ENCODE peak calls at places on chromosome 19, in eight cellular contexts. C is fibroblast of the aortic adventitia, X is mammary epithelial cell, F is cardiac muscle cell, Y is BJ, U is WERI-Rb-1, A is A549, S is AG09309. P is an unnamed sample.

GRCh38 chr19:48006762-48007161 is 12.3 kb downstream of the ELSPBP1 start:
- DNase-seq in C (no peak), X (no peak), F (no peak), Y (no peak), U (no peak), A (peak), S (no peak), P (no peak)

GRCh38 chr19:55585658-55586339 is 5.2 kb upstream of the ZNF579 start:
- DNase-seq in C (peak), X (no peak), F (peak), Y (no peak), U (peak), A (no peak), S (no peak), P (peak)

GRCh38 chr19:6423499-6424189 is 967 bp downstream of the KHSRP start:
- DNase-seq in C (peak), X (peak), F (peak), Y (no peak), U (peak), A (peak), S (no peak), P (no peak)

GRCh38 chr19:42283248-42284065 is 14.4 kb downstream of the CIC start:
- DNase-seq in C (peak), X (peak), F (peak), Y (peak), U (peak), A (peak), S (peak), P (peak)

GRCh38 chr19:41851456-41851855 is 6.6 kb downstream of the DMRTC2 start:
- DNase-seq in C (no peak), X (no peak), F (no peak), Y (no peak), U (no peak), A (no peak), S (no peak), P (no peak)

GRCh38 chr19:40687525-40688016 is 2.9 kb downstream of the NUMBL start:
- DNase-seq in C (peak), X (no peak), F (no peak), Y (peak), U (no peak), A (no peak), S (no peak), P (no peak)

GRCh38 chr19:38838208-38838985 is 6.8 kb upstream of the ECH1 start:
- DNase-seq in C (no peak), X (peak), F (no peak), Y (no peak), U (no peak), A (no peak), S (no peak), P (no peak)

GRCh38 chr19:49570997-49571676 is 9.2 kb downstream of the NOSIP start:
- DNase-seq in C (no peak), X (no peak), F (peak), Y (no peak), U (peak), A (no peak), S (no peak), P (no peak)

GRCh38 chr19:40888191-40888590 is 6.2 kb upstream of the CYP2A7 start:
- DNase-seq in C (no peak), X (no peak), F (no peak), Y (no peak), U (no peak), A (no peak), S (no peak), P (no peak)

GRCh38 chr19:1645299-1645698 is 7.1 kb downstream of the TCF3 start:
- DNase-seq in C (no peak), X (no peak), F (no peak), Y (no peak), U (no peak), A (no peak), S (no peak), P (no peak)

GRCh38 chr19:9793051-9793591 is 24.6 kb upstream of the ZNF846 start:
- DNase-seq in C (peak), X (peak), F (no peak), Y (no peak), U (peak), A (no peak), S (no peak), P (no peak)

GRCh38 chr19:58330458-58330857 is 3.7 kb downstream of the ZSCAN22 start:
- DNase-seq in C (peak), X (peak), F (no peak), Y (no peak), U (no peak), A (peak), S (no peak), P (no peak)

GRCh38 chr19:6519289-6519688 is 11.5 kb upstream of the TNFSF9 start:
- DNase-seq in C (peak), X (peak), F (no peak), Y (peak), U (no peak), A (peak), S (peak), P (no peak)

GRCh38 chr19:21655540-21656126 is 111.7 kb downstream of the ZNF100 start:
- DNase-seq in C (no peak), X (no peak), F (no peak), Y (no peak), U (no peak), A (no peak), S (no peak), P (no peak)

GRCh38 chr19:48962029-48962848 is 2.9 kb upstream of the FTL start:
- DNase-seq in C (no peak), X (no peak), F (no peak), Y (no peak), U (no peak), A (peak), S (no peak), P (no peak)

GRCh38 chr19:44745386-44745831 is 3.1 kb upstream of the BCL3 start:
- DNase-seq in C (peak), X (peak), F (no peak), Y (peak), U (no peak), A (peak), S (peak), P (no peak)

GRCh38 chr19:54154603-54155345 is 4.7 kb downstream of the LENG1 start:
- DNase-seq in C (no peak), X (no peak), F (no peak), Y (no peak), U (no peak), A (no peak), S (no peak), P (no peak)

GRCh38 chr19:50992666-50993035 is 8.8 kb downstream of the KLK8 start:
- DNase-seq in C (no peak), X (peak), F (no peak), Y (no peak), U (no peak), A (no peak), S (no peak), P (no peak)

GRCh38 chr19:18853755-18854427 is 22.1 kb downstream of the UPF1 start:
- DNase-seq in C (no peak), X (no peak), F (no peak), Y (no peak), U (no peak), A (no peak), S (no peak), P (no peak)
- TF ChIP-seq CTCF in C (no peak), X (no peak), F (no peak), Y (no peak), U (peak), A (no peak), S (no peak), P (peak)

GRCh38 chr19:32877323-32877912 is 7.9 kb upstream of the SLC7A9 start:
- DNase-seq in C (no peak), X (no peak), F (no peak), Y (no peak), U (no peak), A (no peak), S (no peak), P (no peak)

GRCh38 chr19:32876919-32877285 is 7.3 kb upstream of the SLC7A9 start:
- DNase-seq in C (no peak), X (no peak), F (no peak), Y (peak), U (no peak), A (no peak), S (peak), P (no peak)

GRCh38 chr19:32874605-32875004 is 5.0 kb upstream of the SLC7A9 start:
- DNase-seq in C (no peak), X (no peak), F (no peak), Y (no peak), U (no peak), A (no peak), S (no peak), P (no peak)

GRCh38 chr19:32875428-32875827 is 5.9 kb upstream of the SLC7A9 start:
- DNase-seq in C (no peak), X (no peak), F (no peak), Y (no peak), U (peak), A (no peak), S (no peak), P (no peak)

DNA sequence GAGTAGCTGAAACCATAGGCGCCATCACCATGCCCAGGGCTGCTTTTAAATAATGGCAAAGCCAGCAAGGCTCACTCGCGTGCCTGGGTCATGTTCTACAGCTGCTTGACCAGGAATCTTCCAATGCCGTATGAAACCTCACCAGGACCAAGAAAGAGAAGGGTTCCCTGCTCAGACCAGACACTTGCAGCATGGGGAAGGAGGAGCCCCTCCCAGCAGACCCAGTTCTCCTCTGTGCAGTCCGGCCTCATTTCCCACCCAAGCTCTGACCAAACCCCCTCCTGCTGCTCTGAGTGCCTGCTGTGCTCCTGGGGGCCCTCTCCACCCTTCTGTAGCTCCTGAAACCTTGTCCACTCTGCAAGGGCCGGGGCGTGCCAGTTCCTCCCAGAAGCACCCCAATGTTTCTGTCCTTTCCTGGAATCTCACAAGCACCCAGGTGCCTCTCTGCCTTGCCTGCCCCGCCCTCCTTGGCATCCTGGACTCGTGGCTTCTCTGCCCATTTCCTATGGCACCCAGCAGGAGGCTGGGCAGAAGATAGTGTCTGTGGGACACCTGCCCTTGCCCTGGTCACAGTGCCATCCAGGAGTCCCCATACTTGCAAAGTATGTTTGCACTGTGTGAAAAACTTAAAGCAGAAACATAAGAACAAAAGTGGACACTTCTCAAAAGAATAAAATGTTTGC is 6.8 kb upstream of the SLC7A9 start:
- DNase-seq in C (no peak), X (no peak), F (no peak), Y (no peak), U (no peak), A (no peak), S (no peak), P (no peak)
- TF ChIP-seq CTCF in C (no peak), X (no peak), F (no peak), Y (no peak), U (no peak), A (no peak), S (no peak), P (no peak)

GRCh38 chr19:10835754-10836477 is at the start of gene TMED1:
- DNase-seq in C (peak), X (peak), F (peak), Y (peak), U (peak), A (peak), S (peak), P (peak)
- TF ChIP-seq CTCF in C (peak), X (peak), F (peak), Y (peak), U (no peak), A (no peak), S (no peak), P (peak)

GRCh38 chr19:56746367-56746766 is 74.8 kb upstream of the ZNF835 start:
- DNase-seq in C (no peak), X (no peak), F (no peak), Y (no peak), U (no peak), A (no peak), S (no peak), P (no peak)

GRCh38 chr19:56751078-56751489 is 79.5 kb upstream of the ZNF835 start:
- DNase-seq in C (no peak), X (no peak), F (no peak), Y (no peak), U (no peak), A (no peak), S (no peak), P (no peak)

GRCh38 chr19:56750658-56751057 is 79.1 kb upstream of the ZNF835 start:
- DNase-seq in C (no peak), X (no peak), F (no peak), Y (no peak), U (no peak), A (no peak), S (no peak), P (no peak)

DNA sequence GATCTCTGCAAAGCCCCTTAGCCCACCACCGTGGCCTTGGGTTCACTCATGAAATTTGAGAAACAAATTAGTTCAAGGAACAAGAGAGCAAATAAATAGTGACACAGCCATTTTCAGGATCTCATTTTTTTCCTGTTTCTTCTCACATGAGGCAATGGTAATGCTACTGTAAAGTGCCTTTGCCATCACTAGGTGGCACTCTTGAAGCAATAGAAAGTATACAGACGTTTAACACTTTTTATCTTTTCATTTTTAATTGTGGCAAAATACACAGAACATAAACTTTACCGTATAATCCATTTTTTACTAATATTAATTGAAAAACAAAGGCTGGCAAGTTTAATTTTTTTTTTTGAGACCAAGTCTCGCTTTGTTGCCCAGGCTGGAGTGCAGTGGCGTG is 76.9 kb upstream of the ZNF835 start:
- DNase-seq in C (no peak), X (no peak), F (no peak), Y (no peak), U (no peak), A (no peak), S (no peak), P (no peak)
- TF ChIP-seq CTCF in C (no peak), X (peak), F (peak), Y (no peak), U (peak), A (no peak), S (no peak), P (no peak)

GRCh38 chr19:46944123-46944718 is 75.4 kb upstream of the NPAS1 start:
- DNase-seq in C (no peak), X (no peak), F (no peak), Y (no peak), U (no peak), A (no peak), S (no peak), P (no peak)
- TF ChIP-seq CTCF in C (no peak), X (no peak), F (no peak), Y (no peak), U (no peak), A (no peak), S (no peak), P (no peak)

GRCh38 chr19:29687244-29687896 is 22.1 kb downstream of the PLEKHF1 start:
- DNase-seq in C (peak), X (peak), F (no peak), Y (peak), U (no peak), A (no peak), S (peak), P (no peak)

GRCh38 chr19:29687897-29688728 is 22.9 kb downstream of the PLEKHF1 start:
- DNase-seq in C (peak), X (peak), F (no peak), Y (no peak), U (no peak), A (no peak), S (peak), P (no peak)

GRCh38 chr19:29694669-29695627 is 20.1 kb downstream of the C19orf12 start:
- DNase-seq in C (peak), X (peak), F (peak), Y (no peak), U (peak), A (peak), S (peak), P (peak)

GRCh38 chr19:29694166-29694565 is 20.9 kb downstream of the C19orf12 start:
- DNase-seq in C (no peak), X (no peak), F (no peak), Y (no peak), U (no peak), A (no peak), S (no peak), P (no peak)

DNA sequence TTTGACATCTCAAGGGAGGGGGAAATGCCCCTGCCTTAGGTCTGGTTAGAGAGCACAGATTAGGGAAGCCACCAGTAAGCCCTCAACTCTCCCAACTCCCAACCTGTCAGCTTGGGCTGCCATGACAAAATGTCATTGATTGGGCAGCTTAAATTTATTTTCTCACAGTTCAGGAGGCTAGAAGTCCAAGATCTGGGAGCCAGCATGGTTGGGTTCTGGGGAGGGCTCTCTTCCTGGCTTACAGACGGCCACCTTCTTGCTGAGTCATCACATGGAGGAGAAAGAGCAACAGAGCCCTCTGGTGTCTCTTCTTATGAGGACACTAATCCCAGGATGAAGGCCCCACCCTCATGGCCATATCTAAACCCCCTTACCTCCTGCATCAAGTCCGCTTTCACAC is 24.2 kb downstream of the C19orf12 start:
- DNase-seq in C (peak), X (peak), F (no peak), Y (no peak), U (peak), A (peak), S (no peak), P (no peak)
- TF ChIP-seq CTCF in C (peak), X (peak), F (peak), Y (peak), U (peak), A (peak), S (peak), P (peak)

GRCh38 chr19:15251749-15252397 is 19.6 kb upstream of the EPHX3 start:
- DNase-seq in C (peak), X (peak), F (peak), Y (peak), U (peak), A (peak), S (peak), P (peak)
- TF ChIP-seq CTCF in C (peak), X (peak), F (peak), Y (peak), U (peak), A (no peak), S (peak), P (peak)